ENCODE peak calls at places on chromosomes 11 and 22, in five cellular contexts. J, W, O, D and S are unnamed samples.

GRCh38 chr11:1557904-1558831 is 13.9 kb downstream of the DUSP8 start:
- DNase-seq in O (no peak), J (peak; percentile 50), D (peak; percentile 50), W (no peak), S (peak; percentile 81)

GRCh38 chr22:49081261-49081666 is 746.4 kb downstream of the BRD1 start:
- DNase-seq in D (no peak), J (no peak), W (no peak), O (no peak), S (no peak)

GRCh38 chr22:45832180-45832579 is 144.8 kb downstream of the WNT7B start:
- DNase-seq in D (no peak), J (no peak), W (no peak), O (no peak), S (no peak)

GRCh38 chr11:46304605-46305004 is 27.1 kb downstream of the CREB3L1 start:
- DNase-seq in W (no peak), J (no peak), D (no peak), O (no peak), S (no peak)

GRCh38 chr11:74418509-74418895 is 20.3 kb upstream of the PGM2L1 start:
- DNase-seq in W (peak; percentile 35), J (peak; percentile 90), O (no peak), D (peak; percentile 81), S (peak; percentile 66)

GRCh38 chr11:122267602-122268001 is 151.6 kb upstream of the BLID start:
- DNase-seq in J (peak; percentile 68), O (no peak), W (peak; percentile 44), D (peak; percentile 21), S (peak; percentile 48)

GRCh38 chr11:24900960-24901549 is 404.2 kb downstream of the LUZP2 start:
- DNase-seq in D (no peak), W (no peak), O (no peak), J (no peak), S (no peak)

GRCh38 chr11:59206635-59207034 is 6.1 kb downstream of the MPEG1 start:
- DNase-seq in D (no peak), W (peak; percentile 45), J (peak; percentile 58), O (peak; percentile 58), S (peak; percentile 31)

GRCh38 chr11:69001301-69002081 is 11.6 kb downstream of the MRGPRF start:
- DNase-seq in J (no peak), O (no peak), W (no peak), D (no peak), S (no peak)

GRCh38 chr11:5881756-5882155 is 1.3 kb downstream of the OR52E4 start:
- DNase-seq in W (no peak), D (no peak), J (no peak), O (no peak), S (no peak)

GRCh38 chr11:35567737-35568465 is 42.5 kb upstream of the PAMR1 start:
- DNase-seq in W (no peak), J (no peak), O (no peak), D (no peak), S (peak; percentile 60)

GRCh38 chr11:26420331-26420730 is 88.4 kb downstream of the ANO3 start:
- DNase-seq in O (no peak), W (no peak), J (no peak), D (no peak), S (no peak)

GRCh38 chr11:1002091-1002984 is 34.2 kb downstream of the MUC6 start:
- DNase-seq in J (no peak), D (no peak), W (no peak), O (no peak), S (no peak)

GRCh38 chr11:14310696-14311095 is 48.3 kb downstream of the RRAS2 start:
- DNase-seq in W (no peak), J (peak; percentile 50), O (no peak), D (peak; percentile 54), S (peak; percentile 27)

GRCh38 chr11:62445314-62445740 is 26.5 kb downstream of the SCGB1A1 start:
- DNase-seq in D (peak; percentile 60), O (peak; percentile 43), J (no peak), W (no peak), S (peak; percentile 33)

GRCh38 chr11:27213232-27213660 is 149.8 kb downstream of the CCDC34 start:
- DNase-seq in D (peak; percentile 94), J (peak; percentile 87), O (no peak), W (no peak), S (peak; percentile 91)

GRCh38 chr22:17785185-17786184 is 11.2 kb upstream of the BID start:
- DNase-seq in O (no peak), W (peak; percentile 65), D (peak; percentile 29), J (peak; percentile 33), S (no peak)

GRCh38 chr11:68504432-68505066 is 44.0 kb downstream of the PPP6R3 start:
- DNase-seq in O (no peak), D (no peak), W (no peak), J (peak; percentile 17), S (no peak)

GRCh38 chr11:27370374-27370773 is 7.4 kb upstream of the CCDC34 start:
- DNase-seq in W (no peak), D (no peak), O (no peak), J (no peak), S (peak; percentile 79)

GRCh38 chr11:28245131-28245530 is 136.9 kb downstream of the METTL15 start:
- DNase-seq in O (no peak), D (peak; percentile 28), W (no peak), J (peak; percentile 55), S (no peak)

GRCh38 chr11:58965246-58965985 is 26.1 kb downstream of the GLYATL1 start:
- DNase-seq in W (no peak), D (peak; percentile 3), J (no peak), O (no peak), S (no peak)

GRCh38 chr22:39148727-39149535 is 3.5 kb downstream of the CBX7 start:
- DNase-seq in J (peak; percentile 32), D (no peak), O (peak; percentile 69), W (peak; percentile 28), S (no peak)

GRCh38 chr11:65884716-65885092 is 3.6 kb downstream of the FIBP start:
- DNase-seq in O (peak; percentile 63), W (peak; percentile 88), J (peak; percentile 80), D (peak; percentile 73), S (peak; percentile 74)

GRCh38 chr11:12642040-12642439 is 32.2 kb upstream of the TEAD1 start:
- DNase-seq in W (no peak), J (peak; percentile 69), D (peak; percentile 57), O (no peak), S (peak; percentile 61)

GRCh38 chr22:24134090-24134846 is 47.0 kb upstream of the SUSD2 start:
- DNase-seq in J (peak; percentile 36), W (peak; percentile 75), D (peak; percentile 33), O (peak; percentile 38), S (no peak)

GRCh38 chr11:72570893-72571741 is 103.1 kb downstream of the PDE2A start:
- DNase-seq in D (no peak), O (no peak), W (no peak), J (no peak), S (no peak)

DNA sequence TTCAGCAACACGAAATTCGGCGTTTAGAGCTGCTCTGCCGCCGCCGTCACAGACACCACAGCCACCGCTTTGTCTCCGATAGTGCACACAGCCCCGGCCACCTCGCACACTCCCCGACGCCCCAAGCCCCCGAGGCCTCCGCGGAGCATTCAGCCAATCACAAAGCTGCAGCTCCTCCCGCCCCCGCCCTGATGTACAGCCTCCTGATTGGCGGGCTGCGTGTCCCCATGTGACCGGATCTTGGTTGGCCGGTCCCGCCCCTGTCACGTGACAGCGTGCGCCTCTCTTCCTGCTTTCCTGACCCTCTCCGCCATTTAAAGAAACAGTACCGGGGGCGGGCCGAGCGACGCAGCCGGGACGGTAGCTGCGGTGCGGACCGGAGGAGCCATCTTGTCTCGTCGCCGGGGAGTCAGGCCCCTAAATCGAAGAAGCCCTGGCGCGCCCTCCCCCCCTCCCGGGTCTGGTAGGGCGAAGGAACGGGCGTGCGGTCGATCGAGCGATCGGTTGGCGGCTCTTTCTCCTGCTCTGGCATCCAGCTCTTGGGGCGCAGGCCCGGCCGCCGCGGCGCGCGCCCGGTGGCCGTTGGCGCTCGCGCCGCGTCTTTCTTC is at the start of gene TUG1:
- DNase-seq in J (peak; percentile 99), D (peak; percentile 97), W (peak; percentile 99), O (peak; percentile 99), S (peak; percentile 99)
- TF ChIP-seq CTCF in J (no peak), D (no peak), W (no peak), O (peak; percentile 55), S (no peak)

GRCh38 chr11:30346068-30346688 is 23.3 kb downstream of the ARL14EP start:
- DNase-seq in D (peak; percentile 61), J (peak; percentile 79), O (peak; percentile 16), W (peak; percentile 65), S (peak; percentile 59)

GRCh38 chr11:30342736-30343166 is 19.8 kb downstream of the ARL14EP start:
- DNase-seq in O (no peak), J (no peak), D (no peak), W (peak; percentile 62), S (no peak)

GRCh38 chr11:30348035-30348434 is 25.1 kb downstream of the ARL14EP start:
- DNase-seq in D (no peak), W (no peak), O (no peak), J (no peak), S (no peak)

GRCh38 chr11:30345644-30346043 is 22.7 kb downstream of the ARL14EP start:
- DNase-seq in J (no peak), D (no peak), O (no peak), W (no peak), S (no peak)

GRCh38 chr11:30344085-30344484 is 21.2 kb downstream of the ARL14EP start:
- DNase-seq in D (no peak), J (no peak), O (no peak), W (no peak), S (no peak)
- H3K4me3 ChIP-seq in D (no peak overlapping the region), J (no peak overlapping the region), O (no peak overlapping the region), W (no peak overlapping the region), S (no peak overlapping the region)

GRCh38 chr11:3984896-3985295 is 109.7 kb upstream of the RRM1 start:
- DNase-seq in J (peak; percentile 61), W (peak; percentile 28), D (no peak), O (no peak), S (peak; percentile 42)
- TF ChIP-seq CTCF in J (peak; percentile 52), W (no peak), D (peak; percentile 2), O (no peak), S (peak; percentile 24)

GRCh38 chr22:23119492-23120414 is 22.0 kb downstream of the RSPH14 start:
- DNase-seq in O (no peak), J (no peak), W (no peak), D (no peak), S (no peak)
- H3K4me3 ChIP-seq in O (no peak overlapping the region), J (no peak overlapping the region), W (no peak overlapping the region), D (no peak overlapping the region), S (no peak overlapping the region)